ENCODE peak calls at places on chromosomes 2 and 18, in eight cellular contexts. A, Y, D, S, X, E, J and U are unnamed samples.

GRCh38 chr2:102522890-102523289 is 49.9 kb downstream of the SLC9A4 start:
- ATAC-seq in A (no peak), Y (no peak), D (no peak), S (no peak), X (no peak), E (no peak), J (no peak), U (no peak)

GRCh38 chr2:136351684-136352083 is 233.7 kb upstream of the CXCR4 start:
- ATAC-seq in A (no peak), Y (no peak), D (no peak), S (no peak), X (no peak), E (no peak), J (no peak), U (no peak)

GRCh38 chr2:3248754-3249476 is 128.7 kb downstream of the EIPR1 start:
- ATAC-seq in A (no peak), Y (no peak), D (no peak), S (no peak), X (no peak), E (no peak), J (no peak), U (no peak)

GRCh38 chr18:8705941-8706544 is 687 bp downstream of the MTCL1 start:
- ATAC-seq in A (no peak), Y (no peak), D (no peak), S (no peak), X (no peak), E (no peak), J (no peak), U (no peak)

GRCh38 chr2:43097650-43098049 is 128.8 kb downstream of the ZFP36L2 start:
- ATAC-seq in A (no peak), Y (peak), D (no peak), S (no peak), X (no peak), E (peak), J (peak), U (no peak)

GRCh38 chr2:54483426-54483825 is 27.3 kb downstream of the SPTBN1 start:
- ATAC-seq in A (no peak), Y (peak), D (no peak), S (peak), X (peak), E (no peak), J (peak), U (no peak)

GRCh38 chr2:205902041-205902898 is 183.7 kb downstream of the INO80D start:
- ATAC-seq in A (no peak), Y (peak), D (no peak), S (peak), X (peak), E (no peak), J (peak), U (no peak)

GRCh38 chr2:2328847-2329246 is 2.2 kb downstream of the MYT1L start:
- ATAC-seq in A (no peak), Y (no peak), D (no peak), S (no peak), X (no peak), E (no peak), J (no peak), U (no peak)

GRCh38 chr2:41947701-41948396 is 100.0 kb upstream of the PKDCC start:
- ATAC-seq in A (peak), Y (peak), D (no peak), S (peak), X (peak), E (peak), J (peak), U (no peak)

GRCh38 chr2:96977631-96978195 is 8.7 kb downstream of the FAM178B start:
- ATAC-seq in A (no peak), Y (peak), D (peak), S (peak), X (peak), E (peak), J (peak), U (peak)

GRCh38 chr18:22838639-22839487 is 94.3 kb upstream of the RBBP8 start:
- ATAC-seq in A (no peak), Y (peak), D (peak), S (peak), X (no peak), E (no peak), J (peak), U (no peak)

GRCh38 chr2:171723724-171724683 is 36.7 kb downstream of the DYNC1I2 start:
- ATAC-seq in A (no peak), Y (no peak), D (no peak), S (peak), X (no peak), E (no peak), J (no peak), U (no peak)

GRCh38 chr2:19292007-19292406 is 66.4 kb downstream of the OSR1 start:
- ATAC-seq in A (peak), Y (no peak), D (no peak), S (no peak), X (no peak), E (peak), J (no peak), U (no peak)

GRCh38 chr18:34509879-34510586 is 200.1 kb upstream of the DTNA start:
- ATAC-seq in A (no peak), Y (no peak), D (no peak), S (no peak), X (peak), E (no peak), J (no peak), U (no peak)
- H3K27ac ChIP-seq in A (no peak), Y (no peak), D (no peak), S (no peak), X (no peak), E (no peak), J (no peak), U (no peak)

GRCh38 chr2:112764071-112765044 is at the start of gene CKAP2L:
- ATAC-seq in A (peak), Y (peak), D (peak), S (peak), X (peak), E (peak), J (peak), U (peak)
- H3K27ac ChIP-seq in A (no peak), Y (peak), D (peak), S (peak), X (no peak), E (no peak), J (peak), U (no peak)

GRCh38 chr2:288002-288742 is at the start of gene ALKAL2:
- ATAC-seq in A (no peak), Y (peak), D (no peak), S (peak), X (no peak), E (peak), J (peak), U (no peak)
- H3K27ac ChIP-seq in A (no peak), Y (peak), D (no peak), S (no peak), X (no peak), E (peak), J (no peak), U (no peak)

DNA sequence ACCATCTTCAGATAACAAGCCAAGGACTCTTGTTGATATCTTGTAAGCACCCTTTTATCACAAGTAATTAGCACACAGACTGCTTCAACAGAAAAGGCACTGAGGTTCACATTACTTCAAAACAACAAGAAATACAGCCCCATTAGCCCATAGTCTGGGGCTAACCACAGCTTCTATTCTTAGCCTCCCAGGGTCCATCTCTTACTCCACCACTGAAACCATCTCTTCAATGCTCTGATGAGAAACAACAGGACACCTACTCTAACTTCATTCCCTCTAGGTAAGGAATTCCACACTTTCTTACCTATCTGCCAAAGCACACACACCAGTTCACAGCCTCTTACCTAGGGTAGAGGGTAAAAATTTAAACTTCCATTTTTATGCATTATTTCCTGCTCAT is 26.4 kb upstream of the CYTIP start:
- ATAC-seq in A (no peak), Y (no peak), D (no peak), S (no peak), X (no peak), E (no peak), J (no peak), U (no peak)
- H3K27ac ChIP-seq in A (no peak), Y (peak), D (no peak), S (no peak), X (no peak), E (peak), J (no peak), U (no peak)

GRCh38 chr2:105236060-105236424 is 5.5 kb upstream of the GPR45 start:
- ATAC-seq in A (no peak), Y (no peak), D (no peak), S (no peak), X (no peak), E (no peak), J (no peak), U (no peak)
- H3K27ac ChIP-seq in A (no peak), Y (no peak), D (no peak), S (no peak), X (no peak), E (no peak), J (no peak), U (no peak)